ENCODE peak calls at places on chromosomes 12 and 14, in five cellular contexts. S is progenitor cell of endocrine pancreas, J is mesothelial cell of epicardium, Q is HFFc6, G is mammary epithelial cell. A is an unnamed sample.

GRCh38 chr12:2811791-2812190 is 677 bp upstream of the ITFG2 start:
- DNase-seq in S (no peak), J (no peak), Q (no peak), G (no peak), A (no peak)

GRCh38 chr12:57049890-57050289 is at the start of gene MYO1A:
- DNase-seq in S (no peak), J (no peak), Q (peak; percentile 15), G (no peak), A (no peak)

GRCh38 chr12:3014641-3015040 is 55.4 kb downstream of the TEAD4 start:
- DNase-seq in S (no peak), J (no peak), Q (no peak), G (no peak), A (no peak)

GRCh38 chr14:67690011-67690410 is 5.6 kb downstream of the RDH11 start:
- DNase-seq in S (no peak), J (no peak), Q (no peak), G (peak; percentile 66), A (no peak)

GRCh38 chr12:58393152-58393551 is 451.8 kb downstream of the ATP23 start:
- DNase-seq in S (no peak), J (no peak), Q (peak; percentile 37), G (peak; percentile 33), A (no peak)

GRCh38 chr12:120134307-120134980 is 17.9 kb upstream of the RAB35 start:
- DNase-seq in S (no peak), J (no peak), Q (no peak), G (no peak), A (no peak)

GRCh38 chr12:85424581-85425348 is 144.7 kb downstream of the ALX1 start:
- DNase-seq in S (peak; percentile 12), J (no peak), Q (no peak), G (no peak), A (peak; percentile 26)

GRCh38 chr12:78146365-78146772 is 315.7 kb downstream of the NAV3 start:
- DNase-seq in S (no peak), J (no peak), Q (peak; percentile 34), G (peak; percentile 4), A (peak; percentile 60)

GRCh38 chr14:31029016-31029970 is 3.1 kb upstream of the STRN3 start:
- DNase-seq in S (no peak), J (no peak), Q (no peak), G (no peak), A (no peak)

GRCh38 chr12:132162508-132163031 is 18.3 kb downstream of the NOC4L start:
- DNase-seq in S (no peak), J (no peak), Q (peak; percentile 80), G (peak; percentile 76), A (peak; percentile 86)

GRCh38 chr14:36580856-36581831 is 1.3 kb downstream of the NKX2-8 start:
- DNase-seq in S (peak; percentile 34), J (peak; percentile 69), Q (no peak), G (peak; percentile 80), A (peak; percentile 24)

GRCh38 chr12:74689071-74689655 is 151.5 kb downstream of the ATXN7L3B start:
- DNase-seq in S (no peak), J (no peak), Q (peak; percentile 61), G (peak; percentile 14), A (peak; percentile 66)

GRCh38 chr12:59040651-59041050 is 120.3 kb upstream of the LRIG3 start:
- DNase-seq in S (no peak), J (no peak), Q (peak; percentile 68), G (peak; percentile 66), A (peak; percentile 96)

GRCh38 chr12:89075890-89076591 is 276.3 kb downstream of the DUSP6 start:
- DNase-seq in S (no peak), J (no peak), Q (no peak), G (no peak), A (peak; percentile 58)

GRCh38 chr12:108798551-108799221 is 58.7 kb downstream of the SSH1 start:
- DNase-seq in S (no peak), J (no peak), Q (no peak), G (peak; percentile 23), A (peak; percentile 64)

GRCh38 chr14:76829016-76829365 is 2.8 kb downstream of the LRRC74A start:
- DNase-seq in S (no peak), J (no peak), Q (no peak), G (peak; percentile 23), A (no peak)

GRCh38 chr14:102500724-102501123 is 8.9 kb downstream of the ANKRD9 start:
- DNase-seq in S (no peak), J (no peak), Q (no peak), G (no peak), A (no peak)

GRCh38 chr14:102500190-102500661 is 9.3 kb downstream of the ANKRD9 start:
- DNase-seq in S (no peak), J (no peak), Q (peak; percentile 36), G (peak; percentile 94), A (peak; percentile 86)

GRCh38 chr14:102503576-102504224 is 5.9 kb downstream of the ANKRD9 start:
- DNase-seq in S (no peak), J (no peak), Q (no peak), G (no peak), A (no peak)

GRCh38 chr14:102502571-102502970 is 7.0 kb downstream of the ANKRD9 start:
- DNase-seq in S (no peak), J (no peak), Q (no peak), G (no peak), A (no peak)

GRCh38 chr14:102501751-102502315 is 7.7 kb downstream of the ANKRD9 start:
- DNase-seq in S (no peak), J (no peak), Q (no peak), G (no peak), A (no peak)
- TF ChIP-seq CTCF in S (no peak), J (no peak), Q (peak; percentile 52), G (no peak), A (no peak)

GRCh38 chr12:6310771-6311610 is 509 bp downstream of the PLEKHG6 start:
- DNase-seq in S (no peak), J (no peak), Q (no peak), G (no peak), A (no peak)
- TF ChIP-seq CTCF in S (no peak), J (no peak), Q (no peak), G (no peak), A (no peak)

DNA sequence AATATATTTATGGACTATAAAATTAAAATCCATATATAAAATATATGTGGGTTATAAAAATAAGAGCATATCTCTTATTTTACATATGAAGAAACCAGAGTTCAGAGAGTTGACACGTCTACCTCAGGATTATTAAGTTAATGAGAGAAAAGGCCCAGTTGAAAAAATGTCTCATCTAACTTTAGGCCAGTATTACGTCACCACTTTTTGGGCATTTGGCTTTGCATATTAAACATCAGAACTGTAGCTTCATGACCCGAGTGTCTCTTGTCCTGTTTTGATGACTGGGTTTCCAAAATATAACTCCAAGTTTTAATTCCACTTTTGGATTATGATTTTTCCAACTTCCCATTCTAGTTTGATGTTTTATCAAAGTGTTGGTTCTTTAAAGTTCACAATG is 1026.1 kb downstream of the SLC6A15 start:
- DNase-seq in S (no peak), J (no peak), Q (no peak), G (no peak), A (no peak)
- TF ChIP-seq CTCF in S (no peak), J (no peak), Q (no peak), G (no peak), A (no peak)

GRCh38 chr12:68069276-68069675 is 80.0 kb downstream of the IFNG-AS1 start:
- DNase-seq in S (no peak), J (no peak), Q (no peak), G (peak; percentile 41), A (no peak)

GRCh38 chr12:68065687-68066086 is 76.4 kb downstream of the IFNG-AS1 start:
- DNase-seq in S (no peak), J (no peak), Q (no peak), G (no peak), A (no peak)

GRCh38 chr12:68070957-68071356 is 81.7 kb downstream of the IFNG-AS1 start:
- DNase-seq in S (no peak), J (no peak), Q (no peak), G (no peak), A (no peak)

GRCh38 chr12:68065163-68065562 is 75.9 kb downstream of the IFNG-AS1 start:
- DNase-seq in S (no peak), J (no peak), Q (no peak), G (no peak), A (no peak)

DNA sequence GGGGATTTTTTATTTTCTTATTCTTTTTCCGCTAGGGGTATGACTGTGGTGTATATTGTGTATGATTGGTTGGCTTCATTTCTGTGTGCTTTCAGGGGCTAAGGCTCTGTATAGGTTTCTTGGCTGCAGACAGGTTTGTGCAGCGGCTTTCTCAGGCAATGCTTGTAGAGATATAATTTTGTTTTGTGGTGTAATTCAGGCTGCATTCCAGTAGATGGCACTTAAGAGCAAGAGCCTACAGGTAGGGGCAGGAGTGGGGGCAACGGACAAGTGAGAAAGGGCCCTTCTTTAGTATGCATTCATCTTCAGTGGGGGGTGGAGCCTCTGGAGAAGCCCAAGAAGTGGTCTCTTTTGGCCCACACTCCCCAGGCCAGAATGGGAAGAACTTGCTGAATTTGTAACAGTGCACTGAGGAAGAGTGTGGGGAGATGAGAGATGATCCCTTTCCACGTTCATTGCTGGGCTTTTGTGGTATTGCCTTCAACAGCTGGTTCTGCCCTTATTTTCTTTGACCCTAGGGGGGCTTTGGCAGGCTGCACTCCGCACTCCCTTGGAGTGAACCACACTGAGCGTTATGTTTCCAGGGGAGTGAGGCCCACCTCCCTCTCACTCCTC is 78.6 kb downstream of the IFNG-AS1 start:
- DNase-seq in S (no peak), J (no peak), Q (no peak), G (no peak), A (peak; percentile 1)
- TF ChIP-seq CTCF in S (no peak), J (no peak), Q (peak; percentile 65), G (peak; percentile 55), A (peak; percentile 50)

DNA sequence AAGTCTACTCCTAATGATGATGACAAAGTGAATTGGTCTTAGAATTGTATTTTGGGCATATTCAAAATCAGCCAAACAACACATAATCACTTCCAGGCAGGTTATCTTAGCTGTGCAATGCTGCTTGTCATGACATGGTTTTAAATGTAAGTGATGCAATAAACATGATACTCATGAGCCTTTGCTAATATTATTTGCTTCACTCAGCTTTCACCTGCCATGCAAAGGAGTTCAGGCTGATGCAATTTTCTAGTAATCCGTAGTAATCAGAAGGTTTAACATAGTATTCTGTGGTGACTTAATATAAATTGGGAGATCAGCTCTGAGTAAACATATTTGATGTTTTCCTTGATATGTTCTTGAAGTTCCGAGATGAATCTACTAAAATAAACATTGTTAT is 29.1 kb downstream of the TMEM260 start:
- DNase-seq in S (no peak), J (no peak), Q (no peak), G (peak; percentile 10), A (peak; percentile 1)
- TF ChIP-seq CTCF in S (no peak), J (no peak), Q (no peak), G (no peak), A (no peak)

A was measured in AG10803.